ENCODE peak calls at places on chromosomes 7 and 10, in four cellular contexts. S, U, C and W are unnamed samples.

GRCh38 chr7:24821045-24821853 is 64.0 kb upstream of the GSDME start:
- DNase-seq in S (peak), C (no peak), U (peak), W (peak)

GRCh38 chr10:125756196-125756595 is 19.4 kb downstream of the MMP21 start:
- DNase-seq in S (no peak), C (no peak), U (no peak), W (no peak)

GRCh38 chr7:102439963-102440795 is 6.8 kb downstream of the ORAI2 start:
- DNase-seq in S (no peak), U (no peak), C (no peak), W (no peak)

GRCh38 chr7:12951397-12951801 is 264.0 kb downstream of the ARL4A start:
- DNase-seq in U (no peak), S (no peak), C (no peak), W (no peak)

GRCh38 chr10:135601-136464 is 578 bp downstream of the ZMYND11 start:
- DNase-seq in S (peak), C (peak), U (peak), W (peak)

GRCh38 chr7:16265184-16265804 is 156.0 kb downstream of the CRPPA start:
- DNase-seq in S (no peak), U (no peak), C (no peak), W (no peak)

GRCh38 chr7:65371468-65371867 is 2.2 kb upstream of the ZNF92 start:
- DNase-seq in S (no peak), C (no peak), U (no peak), W (no peak)

GRCh38 chr7:4268040-4268965 is 413.8 kb upstream of the FOXK1 start:
- DNase-seq in S (no peak), U (no peak), C (no peak), W (no peak)

GRCh38 chr10:106500585-106501525 is 663.7 kb downstream of the SORCS1 start:
- DNase-seq in C (no peak), S (no peak), U (no peak), W (no peak)

GRCh38 chr7:49093218-49093617 is 168.9 kb downstream of the CDC14C start:
- DNase-seq in U (no peak), S (no peak), C (no peak), W (no peak)

GRCh38 chr7:129091484-129092002 is 36.6 kb upstream of the TNPO3 start:
- DNase-seq in U (peak), S (peak), C (peak), W (peak)

GRCh38 chr10:125848857-125849256 is 25.5 kb downstream of the BCCIP start:
- DNase-seq in S (no peak), U (no peak), C (no peak), W (no peak)

GRCh38 chr7:116138202-116138801 is 72.0 kb upstream of the TES start:
- DNase-seq in S (no peak), U (peak), C (peak), W (no peak)

GRCh38 chr10:33193057-33193866 is 141.2 kb downstream of the NRP1 start:
- DNase-seq in S (peak), U (peak), C (peak), W (peak)

GRCh38 chr7:98341106-98341505 is 59.6 kb downstream of the BRI3 start:
- DNase-seq in C (no peak), U (no peak), S (no peak), W (no peak)

GRCh38 chr10:117721883-117722282 is 179.3 kb downstream of the EMX2 start:
- DNase-seq in U (no peak), C (no peak), S (no peak), W (no peak)

GRCh38 chr10:109982123-109982522 is 25.7 kb upstream of the ADD3 start:
- DNase-seq in S (no peak), C (no peak), U (no peak), W (no peak)

GRCh38 chr7:50851451-50851850 is 68.8 kb upstream of the GRB10 start:
- DNase-seq in C (no peak), U (no peak), S (no peak), W (no peak)

GRCh38 chr10:69572159-69573055 is 815 bp downstream of the NEUROG3 start:
- DNase-seq in S (no peak), U (no peak), C (no peak), W (no peak)

GRCh38 chr10:89478739-89479116 is 56.7 kb downstream of the SLC16A12 start:
- DNase-seq in C (no peak), S (no peak), U (no peak), W (no peak)